ENCODE peak calls at places on chromosomes 7 and 10, in four cellular contexts. One of them, this sample, is unnamed.

GRCh38 chr10:31962826-31963597 is 34.4 kb upstream of the ARHGAP12 start:
- DNase-seq in endothelial cell of umbilical vein: no peak
- DNase-seq in K562: no peak
- DNase-seq in GM12878: no peak
- DNase-seq in this sample: no peak

GRCh38 chr7:12518920-12519681 is 51.4 kb upstream of the SCIN start:
- DNase-seq in endothelial cell of umbilical vein: peak
- DNase-seq in K562: peak
- DNase-seq in GM12878: no peak
- DNase-seq in this sample: no peak

GRCh38 chr7:36006656-36007229 is 146.3 kb upstream of the EEPD1 start:
- DNase-seq in endothelial cell of umbilical vein: no peak
- DNase-seq in K562: no peak
- DNase-seq in GM12878: no peak
- DNase-seq in this sample: no peak

GRCh38 chr10:110311357-110311949 is 6.7 kb upstream of the SMNDC1 start:
- DNase-seq in endothelial cell of umbilical vein: peak
- DNase-seq in K562: no peak
- DNase-seq in GM12878: peak
- DNase-seq in this sample: peak

GRCh38 chr10:132422931-132423813 is 26.2 kb downstream of the PWWP2B start:
- DNase-seq in endothelial cell of umbilical vein: no peak
- DNase-seq in K562: no peak
- DNase-seq in GM12878: no peak
- DNase-seq in this sample: no peak

GRCh38 chr10:117483056-117483590 is 59.4 kb upstream of the EMX2 start:
- DNase-seq in endothelial cell of umbilical vein: no peak
- DNase-seq in K562: no peak
- DNase-seq in GM12878: no peak
- DNase-seq in this sample: no peak

GRCh38 chr7:105776986-105777910 is 99.2 kb downstream of the ATXN7L1 start:
- DNase-seq in endothelial cell of umbilical vein: no peak
- DNase-seq in K562: no peak
- DNase-seq in GM12878: no peak
- DNase-seq in this sample: peak

GRCh38 chr7:7148799-7149481 is 33.4 kb upstream of the C1GALT1 start:
- DNase-seq in endothelial cell of umbilical vein: no peak
- DNase-seq in K562: peak
- DNase-seq in GM12878: no peak
- DNase-seq in this sample: no peak

GRCh38 chr10:4450981-4451501 is 375.0 kb upstream of the AKR1E2 start:
- DNase-seq in endothelial cell of umbilical vein: peak
- DNase-seq in K562: no peak
- DNase-seq in GM12878: no peak
- DNase-seq in this sample: peak

GRCh38 chr7:50558380-50559051 is 6.7 kb downstream of the DDC start:
- DNase-seq in endothelial cell of umbilical vein: no peak
- DNase-seq in K562: no peak
- DNase-seq in GM12878: no peak
- DNase-seq in this sample: no peak

GRCh38 chr10:35480150-35480549 is 125.0 kb upstream of the GJD4 start:
- DNase-seq in endothelial cell of umbilical vein: no peak
- DNase-seq in K562: no peak
- DNase-seq in GM12878: no peak
- DNase-seq in this sample: no peak

GRCh38 chr10:28962768-28963167 is 285.4 kb downstream of the BAMBI start:
- DNase-seq in endothelial cell of umbilical vein: no peak
- DNase-seq in K562: no peak
- DNase-seq in GM12878: no peak
- DNase-seq in this sample: no peak

GRCh38 chr7:112207106-112207592 is 654 bp downstream of the ZNF277 start:
- DNase-seq in endothelial cell of umbilical vein: peak
- DNase-seq in K562: peak
- DNase-seq in GM12878: no peak
- DNase-seq in this sample: no peak

GRCh38 chr10:124032982-124033886 is 60.2 kb downstream of the CHST15 start:
- DNase-seq in endothelial cell of umbilical vein: peak
- DNase-seq in K562: no peak
- DNase-seq in GM12878: no peak
- DNase-seq in this sample: peak

GRCh38 chr7:150337179-150337578 is 4.2 kb downstream of the RARRES2 start:
- DNase-seq in endothelial cell of umbilical vein: no peak
- DNase-seq in K562: no peak
- DNase-seq in GM12878: no peak
- DNase-seq in this sample: no peak

GRCh38 chr10:104300736-104301292 is 31.8 kb downstream of the GSTO2 start:
- DNase-seq in endothelial cell of umbilical vein: peak
- DNase-seq in K562: no peak
- DNase-seq in GM12878: no peak
- DNase-seq in this sample: peak

GRCh38 chr10:2619472-2619871 is 447.9 kb upstream of the PFKP start:
- DNase-seq in endothelial cell of umbilical vein: no peak
- DNase-seq in K562: peak
- DNase-seq in GM12878: no peak
- DNase-seq in this sample: no peak

GRCh38 chr7:101547022-101547915 is 81.8 kb downstream of the MYL10 start:
- DNase-seq in endothelial cell of umbilical vein: no peak
- DNase-seq in K562: no peak
- DNase-seq in GM12878: no peak
- DNase-seq in this sample: no peak

GRCh38 chr10:74900297-74900696 is 73.9 kb downstream of the KAT6B start:
- DNase-seq in endothelial cell of umbilical vein: no peak
- DNase-seq in K562: no peak
- DNase-seq in GM12878: peak
- DNase-seq in this sample: no peak

GRCh38 chr7:152335900-152336571 is 99.8 kb downstream of the KMT2C start:
- DNase-seq in endothelial cell of umbilical vein: no peak
- DNase-seq in K562: no peak
- DNase-seq in GM12878: no peak
- DNase-seq in this sample: no peak

GRCh38 chr10:60901561-60902235 is 42.3 kb downstream of the RHOBTB1 start:
- DNase-seq in endothelial cell of umbilical vein: peak
- DNase-seq in K562: no peak
- DNase-seq in GM12878: no peak
- DNase-seq in this sample: no peak

GRCh38 chr10:103448751-103449150 is 3.4 kb downstream of the CALHM2 start:
- DNase-seq in endothelial cell of umbilical vein: peak
- DNase-seq in K562: no peak
- DNase-seq in GM12878: no peak
- DNase-seq in this sample: peak

GRCh38 chr10:91630592-91630991 is 2.3 kb downstream of the PPP1R3C start:
- DNase-seq in endothelial cell of umbilical vein: no peak
- DNase-seq in K562: no peak
- DNase-seq in GM12878: no peak
- DNase-seq in this sample: no peak

GRCh38 chr7:120404042-120404441 is 131.1 kb downstream of the KCND2 start:
- DNase-seq in endothelial cell of umbilical vein: no peak
- DNase-seq in K562: no peak
- DNase-seq in GM12878: no peak
- DNase-seq in this sample: no peak

GRCh38 chr7:26237035-26237807 is 35.7 kb downstream of the CBX3 start:
- DNase-seq in endothelial cell of umbilical vein: no peak
- DNase-seq in K562: no peak
- DNase-seq in GM12878: no peak
- DNase-seq in this sample: no peak

GRCh38 chr10:62037166-62037831 is 135.8 kb downstream of the ARID5B start:
- DNase-seq in endothelial cell of umbilical vein: no peak
- DNase-seq in K562: no peak
- DNase-seq in GM12878: no peak
- DNase-seq in this sample: peak

GRCh38 chr10:45379303-45379726 is 5.3 kb downstream of the ALOX5 start:
- DNase-seq in endothelial cell of umbilical vein: no peak
- DNase-seq in K562: no peak
- DNase-seq in GM12878: no peak
- DNase-seq in this sample: no peak

GRCh38 chr10:76284351-76284750 is 852.9 kb downstream of the LRMDA start:
- DNase-seq in endothelial cell of umbilical vein: no peak
- DNase-seq in K562: no peak
- DNase-seq in GM12878: no peak
- DNase-seq in this sample: no peak

GRCh38 chr10:12839941-12840611 is 161.4 kb downstream of the CCDC3 start:
- DNase-seq in endothelial cell of umbilical vein: no peak
- DNase-seq in K562: no peak
- DNase-seq in GM12878: no peak
- DNase-seq in this sample: no peak

GRCh38 chr10:80530251-80530650 is 7.5 kb upstream of the SH2D4B start:
- DNase-seq in endothelial cell of umbilical vein: no peak
- DNase-seq in K562: no peak
- DNase-seq in GM12878: no peak
- DNase-seq in this sample: peak

GRCh38 chr10:58674260-58674659 is 161.6 kb downstream of the BICC1 start:
- DNase-seq in endothelial cell of umbilical vein: no peak
- DNase-seq in K562: no peak
- DNase-seq in GM12878: no peak
- DNase-seq in this sample: peak

GRCh38 chr7:57438244-57438643 is 11.7 kb upstream of the ZNF716 start:
- DNase-seq in endothelial cell of umbilical vein: no peak
- DNase-seq in K562: no peak
- DNase-seq in GM12878: no peak
- DNase-seq in this sample: no peak

GRCh38 chr10:3811331-3811870 is 26.4 kb upstream of the KLF6 start:
- DNase-seq in endothelial cell of umbilical vein: peak
- DNase-seq in K562: no peak
- DNase-seq in GM12878: peak
- DNase-seq in this sample: peak

GRCh38 chr7:109351493-109351892 is 781.8 kb downstream of the DNAJB9 start:
- DNase-seq in endothelial cell of umbilical vein: no peak
- DNase-seq in K562: no peak
- DNase-seq in GM12878: no peak
- DNase-seq in this sample: no peak
- TF ChIP-seq FOS in endothelial cell of umbilical vein: no peak
- TF ChIP-seq FOS in K562: no peak
- TF ChIP-seq FOS in GM12878: no peak
- TF ChIP-seq FOS in this sample: no peak

DNA sequence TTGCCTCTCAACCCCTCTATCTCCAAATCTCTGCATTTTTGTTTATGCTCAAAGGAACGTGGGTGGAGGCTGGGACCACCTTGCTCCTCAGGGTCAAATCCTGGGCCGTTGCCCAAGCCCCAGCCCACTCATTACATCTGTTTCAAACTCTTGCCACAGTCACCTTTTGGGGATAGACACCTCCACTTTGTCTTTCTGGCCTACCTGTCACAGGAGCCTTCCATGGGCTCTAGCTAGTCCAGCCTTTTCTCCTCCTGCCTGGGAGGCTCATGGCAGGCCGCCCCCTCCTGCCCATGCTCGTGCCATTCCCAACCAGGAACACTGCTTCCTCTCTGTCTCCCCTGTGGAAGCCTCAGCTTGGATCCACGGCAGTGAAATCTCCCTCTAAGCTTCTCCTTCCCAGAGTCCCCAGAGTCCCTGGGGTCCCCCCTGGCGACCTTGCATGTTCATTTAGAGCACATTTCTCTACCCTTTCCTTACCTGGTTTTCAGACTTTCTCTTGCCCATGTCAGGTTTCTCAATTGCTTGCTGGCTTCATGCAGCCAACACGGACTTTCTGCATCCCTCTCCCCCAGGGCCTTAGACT is 2.5 kb upstream of the ADAMTS14 start:
- DNase-seq in endothelial cell of umbilical vein: no peak
- DNase-seq in K562: no peak
- DNase-seq in GM12878: no peak
- DNase-seq in this sample: no peak
- TF ChIP-seq FOS in endothelial cell of umbilical vein: no peak
- TF ChIP-seq FOS in K562: no peak
- TF ChIP-seq FOS in GM12878: no peak
- TF ChIP-seq FOS in this sample: no peak

GRCh38 chr7:78523903-78524302 is 725.3 kb downstream of the PHTF2 start:
- DNase-seq in endothelial cell of umbilical vein: no peak
- DNase-seq in K562: peak
- DNase-seq in GM12878: no peak
- DNase-seq in this sample: no peak

GRCh38 chr7:78528964-78529363 is 730.4 kb downstream of the PHTF2 start:
- DNase-seq in endothelial cell of umbilical vein: peak
- DNase-seq in K562: no peak
- DNase-seq in GM12878: no peak
- DNase-seq in this sample: peak

GRCh38 chr7:78530351-78530750 is 731.8 kb downstream of the PHTF2 start:
- DNase-seq in endothelial cell of umbilical vein: peak
- DNase-seq in K562: no peak
- DNase-seq in GM12878: no peak
- DNase-seq in this sample: peak

GRCh38 chr7:78529392-78529791 is 730.8 kb downstream of the PHTF2 start:
- DNase-seq in endothelial cell of umbilical vein: no peak
- DNase-seq in K562: no peak
- DNase-seq in GM12878: no peak
- DNase-seq in this sample: peak
- TF ChIP-seq FOS in endothelial cell of umbilical vein: no peak
- TF ChIP-seq FOS in K562: no peak
- TF ChIP-seq FOS in GM12878: no peak
- TF ChIP-seq FOS in this sample: no peak

DNA sequence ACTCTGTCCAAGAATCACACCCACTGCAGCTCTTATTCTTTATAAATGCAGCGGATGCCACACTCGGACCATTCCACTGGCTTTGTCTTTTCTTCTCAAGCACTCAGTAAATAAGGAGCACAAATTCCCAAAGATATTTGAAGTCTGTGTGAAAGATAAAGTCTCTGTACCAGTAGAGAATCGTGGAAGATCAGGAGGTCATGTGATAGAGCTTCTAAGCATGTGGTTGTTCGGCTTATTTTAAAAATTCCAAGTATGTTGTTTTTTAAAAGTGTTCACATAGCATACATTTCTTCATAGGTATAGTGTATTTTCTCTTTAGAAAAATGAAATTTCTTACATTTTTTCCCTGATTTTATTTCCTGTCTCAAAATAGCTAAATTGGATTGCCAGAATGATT is 75.8 kb downstream of the NOC3L start:
- DNase-seq in endothelial cell of umbilical vein: no peak
- DNase-seq in K562: no peak
- DNase-seq in GM12878: no peak
- DNase-seq in this sample: peak
- TF ChIP-seq FOS in endothelial cell of umbilical vein: no peak
- TF ChIP-seq FOS in K562: no peak
- TF ChIP-seq FOS in GM12878: no peak
- TF ChIP-seq FOS in this sample: no peak

GRCh38 chr7:111132833-111133232 is 41.9 kb downstream of the LRRN3 start:
- DNase-seq in endothelial cell of umbilical vein: peak
- DNase-seq in K562: no peak
- DNase-seq in GM12878: no peak
- DNase-seq in this sample: peak
- TF ChIP-seq FOS in endothelial cell of umbilical vein: peak
- TF ChIP-seq FOS in K562: no peak
- TF ChIP-seq FOS in GM12878: no peak
- TF ChIP-seq FOS in this sample: no peak

This sample was measured in IMR-90.